ENCODE peak calls at places on chromosomes 5 and 9, in seven cellular contexts. One of them, this sample, is unnamed. For H3K4me1, the result is how much of the 10 kb centered on the place peaks cover.

GRCh38 chr9:91920846-91921350 is 29.1 kb downstream of the ROR2 start:
- DNase-seq in esophagus squamous epithelium: no peak
- DNase-seq in lower lobe of right lung: no peak
- DNase-seq in lung: no peak
- DNase-seq in colonic mucosa: no peak
- DNase-seq in CD8-positive, alpha-beta T cell: no peak
- DNase-seq in fibroblast of lung: no peak
- DNase-seq in this sample: no peak

GRCh38 chr9:87276851-87277251 is 220.8 kb upstream of the DAPK1 start:
- DNase-seq in esophagus squamous epithelium: no peak
- DNase-seq in lower lobe of right lung: no peak
- DNase-seq in lung: no peak
- DNase-seq in colonic mucosa: no peak
- DNase-seq in CD8-positive, alpha-beta T cell: no peak
- DNase-seq in fibroblast of lung: no peak
- DNase-seq in this sample: peak

GRCh38 chr5:137185193-137185592 is 313.9 kb downstream of the SPOCK1 start:
- DNase-seq in esophagus squamous epithelium: no peak
- DNase-seq in lower lobe of right lung: no peak
- DNase-seq in lung: no peak
- DNase-seq in colonic mucosa: no peak
- DNase-seq in CD8-positive, alpha-beta T cell: no peak
- DNase-seq in fibroblast of lung: no peak
- DNase-seq in this sample: no peak

GRCh38 chr5:91556-92263 is at the start of gene PLEKHG4B:
- DNase-seq in esophagus squamous epithelium: no peak
- DNase-seq in lower lobe of right lung: no peak
- DNase-seq in lung: no peak
- DNase-seq in colonic mucosa: no peak
- DNase-seq in CD8-positive, alpha-beta T cell: no peak
- DNase-seq in fibroblast of lung: no peak
- DNase-seq in this sample: no peak

GRCh38 chr5:180784497-180785097 is 18.0 kb downstream of the MGAT1 start:
- DNase-seq in esophagus squamous epithelium: no peak
- DNase-seq in lower lobe of right lung: peak
- DNase-seq in lung: peak
- DNase-seq in colonic mucosa: peak
- DNase-seq in CD8-positive, alpha-beta T cell: peak
- DNase-seq in fibroblast of lung: peak
- DNase-seq in this sample: peak

GRCh38 chr5:2581418-2581817 is 170.1 kb downstream of the IRX2 start:
- DNase-seq in esophagus squamous epithelium: no peak
- DNase-seq in lower lobe of right lung: no peak
- DNase-seq in lung: no peak
- DNase-seq in colonic mucosa: no peak
- DNase-seq in CD8-positive, alpha-beta T cell: no peak
- DNase-seq in fibroblast of lung: no peak
- DNase-seq in this sample: no peak

GRCh38 chr9:136858844-136859757 is 7.0 kb downstream of the MAMDC4 start:
- DNase-seq in esophagus squamous epithelium: no peak
- DNase-seq in lower lobe of right lung: peak
- DNase-seq in lung: no peak
- DNase-seq in colonic mucosa: peak
- DNase-seq in CD8-positive, alpha-beta T cell: no peak
- DNase-seq in fibroblast of lung: peak
- DNase-seq in this sample: no peak

GRCh38 chr5:134103397-134103796 is 11.1 kb upstream of the TCF7 start:
- DNase-seq in esophagus squamous epithelium: no peak
- DNase-seq in lower lobe of right lung: no peak
- DNase-seq in lung: no peak
- DNase-seq in colonic mucosa: no peak
- DNase-seq in CD8-positive, alpha-beta T cell: peak
- DNase-seq in fibroblast of lung: no peak
- DNase-seq in this sample: no peak

GRCh38 chr5:39896104-39896503 is 471.3 kb upstream of the DAB2 start:
- DNase-seq in esophagus squamous epithelium: no peak
- DNase-seq in lower lobe of right lung: no peak
- DNase-seq in lung: no peak
- DNase-seq in colonic mucosa: no peak
- DNase-seq in CD8-positive, alpha-beta T cell: no peak
- DNase-seq in fibroblast of lung: no peak
- DNase-seq in this sample: no peak

GRCh38 chr9:37464006-37464405 is 1.2 kb downstream of the ZBTB5 start:
- DNase-seq in esophagus squamous epithelium: no peak
- DNase-seq in lower lobe of right lung: no peak
- DNase-seq in lung: no peak
- DNase-seq in colonic mucosa: no peak
- DNase-seq in CD8-positive, alpha-beta T cell: no peak
- DNase-seq in fibroblast of lung: no peak
- DNase-seq in this sample: no peak

GRCh38 chr5:52190737-52191136 is 597.0 kb upstream of the ITGA1 start:
- DNase-seq in esophagus squamous epithelium: no peak
- DNase-seq in lower lobe of right lung: no peak
- DNase-seq in lung: no peak
- DNase-seq in colonic mucosa: no peak
- DNase-seq in CD8-positive, alpha-beta T cell: no peak
- DNase-seq in fibroblast of lung: no peak
- DNase-seq in this sample: no peak

GRCh38 chr5:36607114-36607561 is 732 bp downstream of the SLC1A3 start:
- DNase-seq in esophagus squamous epithelium: no peak
- DNase-seq in lower lobe of right lung: peak
- DNase-seq in lung: no peak
- DNase-seq in colonic mucosa: no peak
- DNase-seq in CD8-positive, alpha-beta T cell: no peak
- DNase-seq in fibroblast of lung: peak
- DNase-seq in this sample: peak

GRCh38 chr9:73743826-73744225 is 592.2 kb downstream of the ANXA1 start:
- DNase-seq in esophagus squamous epithelium: no peak
- DNase-seq in lower lobe of right lung: no peak
- DNase-seq in lung: no peak
- DNase-seq in colonic mucosa: no peak
- DNase-seq in CD8-positive, alpha-beta T cell: no peak
- DNase-seq in fibroblast of lung: no peak
- DNase-seq in this sample: no peak

GRCh38 chr9:91217388-91217787 is 144.3 kb downstream of the AUH start:
- DNase-seq in esophagus squamous epithelium: no peak
- DNase-seq in lower lobe of right lung: no peak
- DNase-seq in lung: no peak
- DNase-seq in colonic mucosa: no peak
- DNase-seq in CD8-positive, alpha-beta T cell: no peak
- DNase-seq in fibroblast of lung: no peak
- DNase-seq in this sample: no peak

GRCh38 chr5:137630972-137631370 is 104.9 kb downstream of the KLHL3 start:
- DNase-seq in esophagus squamous epithelium: no peak
- DNase-seq in lower lobe of right lung: no peak
- DNase-seq in lung: peak
- DNase-seq in colonic mucosa: no peak
- DNase-seq in CD8-positive, alpha-beta T cell: no peak
- DNase-seq in fibroblast of lung: no peak
- DNase-seq in this sample: no peak

GRCh38 chr5:76312783-76313182 is 90.3 kb upstream of the IQGAP2 start:
- DNase-seq in esophagus squamous epithelium: no peak
- DNase-seq in lower lobe of right lung: no peak
- DNase-seq in lung: no peak
- DNase-seq in colonic mucosa: no peak
- DNase-seq in CD8-positive, alpha-beta T cell: no peak
- DNase-seq in fibroblast of lung: no peak
- DNase-seq in this sample: no peak

GRCh38 chr9:34986541-34987047 is 3.0 kb upstream of the DNAJB5 start:
- DNase-seq in esophagus squamous epithelium: no peak
- DNase-seq in lower lobe of right lung: peak
- DNase-seq in lung: no peak
- DNase-seq in colonic mucosa: no peak
- DNase-seq in CD8-positive, alpha-beta T cell: peak
- DNase-seq in fibroblast of lung: no peak
- DNase-seq in this sample: peak

GRCh38 chr9:33263936-33264472 is 504 bp downstream of the BAG1 start:
- DNase-seq in esophagus squamous epithelium: peak
- DNase-seq in lower lobe of right lung: peak
- DNase-seq in lung: peak
- DNase-seq in colonic mucosa: peak
- DNase-seq in CD8-positive, alpha-beta T cell: peak
- DNase-seq in fibroblast of lung: peak
- DNase-seq in this sample: no peak

GRCh38 chr5:83475540-83476469 is 4.3 kb downstream of the VCAN start:
- DNase-seq in esophagus squamous epithelium: no peak
- DNase-seq in lower lobe of right lung: no peak
- DNase-seq in lung: no peak
- DNase-seq in colonic mucosa: no peak
- DNase-seq in CD8-positive, alpha-beta T cell: no peak
- DNase-seq in fibroblast of lung: peak
- DNase-seq in this sample: no peak

GRCh38 chr5:53560028-53560427 is 411 bp upstream of the NDUFS4 start:
- DNase-seq in esophagus squamous epithelium: no peak
- DNase-seq in lower lobe of right lung: no peak
- DNase-seq in lung: no peak
- DNase-seq in colonic mucosa: no peak
- DNase-seq in CD8-positive, alpha-beta T cell: no peak
- DNase-seq in fibroblast of lung: no peak
- DNase-seq in this sample: no peak

GRCh38 chr5:136626531-136626930 is 261.2 kb upstream of the TRPC7 start:
- DNase-seq in esophagus squamous epithelium: no peak
- DNase-seq in lower lobe of right lung: no peak
- DNase-seq in lung: no peak
- DNase-seq in colonic mucosa: no peak
- DNase-seq in CD8-positive, alpha-beta T cell: no peak
- DNase-seq in fibroblast of lung: no peak
- DNase-seq in this sample: no peak

GRCh38 chr5:122182491-122182921 is 53.2 kb downstream of the ZNF474 start:
- DNase-seq in esophagus squamous epithelium: no peak
- DNase-seq in lower lobe of right lung: no peak
- DNase-seq in lung: peak
- DNase-seq in colonic mucosa: peak
- DNase-seq in CD8-positive, alpha-beta T cell: no peak
- DNase-seq in fibroblast of lung: peak
- DNase-seq in this sample: peak

GRCh38 chr9:35044071-35044470 is 28.4 kb downstream of the VCP start:
- DNase-seq in esophagus squamous epithelium: no peak
- DNase-seq in lower lobe of right lung: no peak
- DNase-seq in lung: no peak
- DNase-seq in colonic mucosa: no peak
- DNase-seq in CD8-positive, alpha-beta T cell: no peak
- DNase-seq in fibroblast of lung: no peak
- DNase-seq in this sample: peak

GRCh38 chr9:2494571-2494970 is 127.0 kb upstream of the VLDLR start:
- DNase-seq in esophagus squamous epithelium: no peak
- DNase-seq in lower lobe of right lung: no peak
- DNase-seq in lung: peak
- DNase-seq in colonic mucosa: no peak
- DNase-seq in CD8-positive, alpha-beta T cell: no peak
- DNase-seq in fibroblast of lung: peak
- DNase-seq in this sample: peak

GRCh38 chr9:89364664-89365531 is 46.6 kb downstream of the SECISBP2 start:
- DNase-seq in esophagus squamous epithelium: no peak
- DNase-seq in lower lobe of right lung: no peak
- DNase-seq in lung: no peak
- DNase-seq in colonic mucosa: no peak
- DNase-seq in CD8-positive, alpha-beta T cell: no peak
- DNase-seq in fibroblast of lung: no peak
- DNase-seq in this sample: no peak

DNA sequence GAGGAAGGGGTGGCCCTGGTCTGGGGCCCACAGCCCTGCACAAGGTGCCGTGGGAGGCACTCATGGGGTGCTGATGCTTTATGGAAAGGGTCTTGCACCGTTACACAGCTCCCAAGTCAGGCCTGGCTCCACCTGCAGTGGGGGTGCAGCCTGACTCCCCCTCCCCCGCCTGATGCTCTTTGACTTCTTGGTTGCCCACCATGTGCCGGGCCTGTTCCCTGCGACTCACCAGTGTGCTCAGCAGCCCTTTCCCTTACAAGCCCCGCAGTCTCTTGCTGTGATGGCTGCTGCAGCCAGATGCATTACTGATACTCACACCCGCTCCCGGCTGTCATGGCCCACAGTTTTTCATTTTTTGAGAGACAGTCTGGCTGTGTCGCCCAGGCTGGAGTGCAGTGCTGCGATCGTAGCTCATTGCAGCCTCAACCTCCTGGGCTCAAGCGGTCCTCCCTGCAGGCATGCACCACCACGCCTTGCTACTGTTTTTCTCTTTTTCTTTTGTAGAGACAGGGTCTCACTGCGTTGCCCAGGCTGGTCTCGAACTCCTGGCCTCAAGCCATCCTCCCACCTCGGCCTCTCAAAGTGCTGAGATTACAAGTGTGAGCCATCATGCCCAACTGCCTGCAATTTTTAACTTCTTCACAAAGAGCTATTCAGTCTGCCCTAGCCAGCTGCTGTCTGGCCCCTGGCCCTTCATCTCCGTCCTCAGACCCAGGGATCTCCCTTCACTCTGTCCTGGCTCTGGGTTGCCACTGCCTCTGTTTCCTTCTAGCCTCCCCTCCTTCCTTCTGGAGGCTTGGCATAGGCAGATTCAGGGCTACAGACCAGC is 109.5 kb downstream of the RXRA start:
- DNase-seq in esophagus squamous epithelium: no peak
- DNase-seq in lower lobe of right lung: no peak
- DNase-seq in lung: no peak
- DNase-seq in colonic mucosa: no peak
- DNase-seq in CD8-positive, alpha-beta T cell: no peak
- DNase-seq in fibroblast of lung: peak
- DNase-seq in this sample: peak
- H3K4me1 ChIP-seq in esophagus squamous epithelium: half or more
- H3K4me1 ChIP-seq in lower lobe of right lung: half or more
- H3K4me1 ChIP-seq in lung: under half
- H3K4me1 ChIP-seq in colonic mucosa: under half
- H3K4me1 ChIP-seq in CD8-positive, alpha-beta T cell: under half
- H3K4me1 ChIP-seq in fibroblast of lung: under half
- H3K4me1 ChIP-seq in this sample: under half

DNA sequence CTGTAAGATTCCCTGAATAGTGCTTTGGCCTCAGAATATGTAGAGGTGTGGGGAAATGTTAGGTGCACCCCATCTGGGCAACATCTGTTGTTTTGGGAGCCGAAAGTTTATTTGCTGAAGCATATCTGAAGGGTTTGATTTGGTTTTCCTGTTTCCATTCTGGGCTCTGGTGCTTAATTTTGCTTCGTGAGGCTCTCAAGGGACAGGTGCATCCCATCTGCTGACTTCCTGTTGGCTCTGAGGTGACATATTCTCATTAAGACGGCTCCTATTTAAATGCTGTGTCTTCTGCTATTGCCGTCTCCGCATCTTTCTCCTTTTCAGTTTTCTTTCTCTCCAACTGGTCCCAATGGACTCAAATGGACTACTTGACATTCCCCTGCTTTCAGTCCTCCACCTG is 104.1 kb downstream of the MTX3 start:
- DNase-seq in esophagus squamous epithelium: no peak
- DNase-seq in lower lobe of right lung: no peak
- DNase-seq in lung: no peak
- DNase-seq in colonic mucosa: no peak
- DNase-seq in CD8-positive, alpha-beta T cell: no peak
- DNase-seq in fibroblast of lung: no peak
- DNase-seq in this sample: no peak
- H3K27ac ChIP-seq in esophagus squamous epithelium: no peak
- H3K27ac ChIP-seq in lower lobe of right lung: no peak
- H3K27ac ChIP-seq in lung: no peak
- H3K27ac ChIP-seq in colonic mucosa: no peak
- H3K27ac ChIP-seq in CD8-positive, alpha-beta T cell: no peak
- H3K27ac ChIP-seq in fibroblast of lung: no peak
- H3K27ac ChIP-seq in this sample: no peak

GRCh38 chr9:123176230-123176629 is 92.2 kb downstream of the STRBP start:
- DNase-seq in esophagus squamous epithelium: no peak
- DNase-seq in lower lobe of right lung: no peak
- DNase-seq in lung: no peak
- DNase-seq in colonic mucosa: no peak
- DNase-seq in CD8-positive, alpha-beta T cell: no peak
- DNase-seq in fibroblast of lung: peak
- DNase-seq in this sample: peak
- H3K4me3 ChIP-seq in esophagus squamous epithelium: peak
- H3K4me3 ChIP-seq in lower lobe of right lung: no peak
- H3K4me3 ChIP-seq in lung: no peak
- H3K4me3 ChIP-seq in colonic mucosa: no peak
- H3K4me3 ChIP-seq in CD8-positive, alpha-beta T cell: no peak
- H3K4me3 ChIP-seq in fibroblast of lung: peak
- H3K4me3 ChIP-seq in this sample: no peak

GRCh38 chr5:81855576-81855975 is 104.7 kb upstream of the SSBP2 start:
- DNase-seq in esophagus squamous epithelium: no peak
- DNase-seq in lower lobe of right lung: no peak
- DNase-seq in lung: no peak
- DNase-seq in colonic mucosa: no peak
- DNase-seq in CD8-positive, alpha-beta T cell: no peak
- DNase-seq in fibroblast of lung: no peak
- DNase-seq in this sample: no peak
- H3K4me1 ChIP-seq in esophagus squamous epithelium: under half
- H3K4me1 ChIP-seq in lower lobe of right lung: under half
- H3K4me1 ChIP-seq in lung: under half
- H3K4me1 ChIP-seq in colonic mucosa: under half
- H3K4me1 ChIP-seq in CD8-positive, alpha-beta T cell: under half
- H3K4me1 ChIP-seq in fibroblast of lung: under half
- H3K4me1 ChIP-seq in this sample: half or more

This sample was measured in cardiac muscle cell.